ENCODE peak calls at places on chromosomes 12 and 14, in four cellular contexts. One of them, this sample, is unnamed.

GRCh38 chr12:55708695-55709233 is 1.1 kb upstream of the ITGA7 start:
- DNase-seq in activated T-cell treated with anti-CD3 and anti-CD28 coated beads for 4 hours: no peak
- DNase-seq in NCI-H1436: no peak
- DNase-seq in DMS53: no peak
- DNase-seq in this sample: no peak

GRCh38 chr12:39287409-39287808 is 155.5 kb downstream of the KIF21A start:
- DNase-seq in activated T-cell treated with anti-CD3 and anti-CD28 coated beads for 4 hours: no peak
- DNase-seq in NCI-H1436: no peak
- DNase-seq in DMS53: no peak
- DNase-seq in this sample: no peak

GRCh38 chr14:55711171-55711811 is 131.3 kb downstream of the KTN1 start:
- DNase-seq in activated T-cell treated with anti-CD3 and anti-CD28 coated beads for 4 hours: no peak
- DNase-seq in NCI-H1436: no peak
- DNase-seq in DMS53: no peak
- DNase-seq in this sample: no peak

GRCh38 chr12:28130625-28131598 is 59.3 kb upstream of the CCDC91 start:
- DNase-seq in activated T-cell treated with anti-CD3 and anti-CD28 coated beads for 4 hours: no peak
- DNase-seq in NCI-H1436: no peak
- DNase-seq in DMS53: peak
- DNase-seq in this sample: peak

GRCh38 chr12:85308374-85308773 is 28.4 kb downstream of the ALX1 start:
- DNase-seq in activated T-cell treated with anti-CD3 and anti-CD28 coated beads for 4 hours: no peak
- DNase-seq in NCI-H1436: no peak
- DNase-seq in DMS53: no peak
- DNase-seq in this sample: no peak

GRCh38 chr14:49586673-49587460 is 687 bp upstream of the RPS29 start:
- DNase-seq in activated T-cell treated with anti-CD3 and anti-CD28 coated beads for 4 hours: peak
- DNase-seq in NCI-H1436: peak
- DNase-seq in DMS53: peak
- DNase-seq in this sample: no peak

GRCh38 chr12:54030442-54030801 is 2.2 kb downstream of the HOXC6 start:
- DNase-seq in activated T-cell treated with anti-CD3 and anti-CD28 coated beads for 4 hours: no peak
- DNase-seq in NCI-H1436: no peak
- DNase-seq in DMS53: no peak
- DNase-seq in this sample: no peak

GRCh38 chr14:23469906-23470403 is 452 bp downstream of the NGDN start:
- DNase-seq in activated T-cell treated with anti-CD3 and anti-CD28 coated beads for 4 hours: no peak
- DNase-seq in NCI-H1436: no peak
- DNase-seq in DMS53: no peak
- DNase-seq in this sample: no peak

GRCh38 chr14:71556730-71557129 is 375.5 kb upstream of the RGS6 start:
- DNase-seq in activated T-cell treated with anti-CD3 and anti-CD28 coated beads for 4 hours: no peak
- DNase-seq in NCI-H1436: no peak
- DNase-seq in DMS53: no peak
- DNase-seq in this sample: no peak

GRCh38 chr12:47938594-47938993 is 24.8 kb upstream of the TMEM106C start:
- DNase-seq in activated T-cell treated with anti-CD3 and anti-CD28 coated beads for 4 hours: no peak
- DNase-seq in NCI-H1436: no peak
- DNase-seq in DMS53: peak
- DNase-seq in this sample: no peak

GRCh38 chr12:8493084-8493483 is 20.2 kb upstream of the CLEC4D start:
- DNase-seq in activated T-cell treated with anti-CD3 and anti-CD28 coated beads for 4 hours: peak
- DNase-seq in NCI-H1436: no peak
- DNase-seq in DMS53: no peak
- DNase-seq in this sample: no peak

GRCh38 chr12:105570944-105571343 is 240.5 kb downstream of the C12orf75 start:
- DNase-seq in activated T-cell treated with anti-CD3 and anti-CD28 coated beads for 4 hours: no peak
- DNase-seq in NCI-H1436: no peak
- DNase-seq in DMS53: peak
- DNase-seq in this sample: no peak

GRCh38 chr14:102694530-102695171 is 82.6 kb upstream of the TRAF3 start:
- DNase-seq in activated T-cell treated with anti-CD3 and anti-CD28 coated beads for 4 hours: peak
- DNase-seq in NCI-H1436: peak
- DNase-seq in DMS53: peak
- DNase-seq in this sample: peak

GRCh38 chr12:129467749-129468148 is 436.1 kb downstream of the TMEM132D start:
- DNase-seq in activated T-cell treated with anti-CD3 and anti-CD28 coated beads for 4 hours: no peak
- DNase-seq in NCI-H1436: peak
- DNase-seq in DMS53: no peak
- DNase-seq in this sample: no peak

GRCh38 chr12:96195845-96196451 is 1.8 kb downstream of the ELK3 start:
- DNase-seq in activated T-cell treated with anti-CD3 and anti-CD28 coated beads for 4 hours: no peak
- DNase-seq in NCI-H1436: no peak
- DNase-seq in DMS53: no peak
- DNase-seq in this sample: no peak

GRCh38 chr12:75727577-75727976 is 216.2 kb upstream of the KRR1 start:
- DNase-seq in activated T-cell treated with anti-CD3 and anti-CD28 coated beads for 4 hours: no peak
- DNase-seq in NCI-H1436: no peak
- DNase-seq in DMS53: no peak
- DNase-seq in this sample: no peak

GRCh38 chr14:38210168-38210567 is 2.5 kb downstream of the SSTR1 start:
- DNase-seq in activated T-cell treated with anti-CD3 and anti-CD28 coated beads for 4 hours: no peak
- DNase-seq in NCI-H1436: no peak
- DNase-seq in DMS53: peak
- DNase-seq in this sample: no peak

GRCh38 chr14:21498540-21499526 is 12.3 kb downstream of the METTL3 start:
- DNase-seq in activated T-cell treated with anti-CD3 and anti-CD28 coated beads for 4 hours: peak
- DNase-seq in NCI-H1436: peak
- DNase-seq in DMS53: peak
- DNase-seq in this sample: no peak

GRCh38 chr14:24266344-24267244 is 3.6 kb upstream of the TGM1 start:
- DNase-seq in activated T-cell treated with anti-CD3 and anti-CD28 coated beads for 4 hours: no peak
- DNase-seq in NCI-H1436: no peak
- DNase-seq in DMS53: no peak
- DNase-seq in this sample: no peak

GRCh38 chr14:29716150-29716549 is 211.5 kb downstream of the PRKD1 start:
- DNase-seq in activated T-cell treated with anti-CD3 and anti-CD28 coated beads for 4 hours: no peak
- DNase-seq in NCI-H1436: no peak
- DNase-seq in DMS53: no peak
- DNase-seq in this sample: no peak